ENCODE peak calls at places on chromosomes 16 and 17, in nine cellular contexts. D, I, Y, G, L, U, O, F and M are unnamed samples.

GRCh38 chr16:30660424-30661251 is 2.4 kb downstream of the FBRS start:
- DNase-seq in D (peak), I (no peak), Y (no peak), G (no peak), L (peak), U (no peak), O (peak), F (no peak), M (no peak)

GRCh38 chr17:80464486-80464885 is 11.9 kb downstream of the NPTX1 start:
- DNase-seq in D (no peak), I (no peak), Y (no peak), G (no peak), L (no peak), U (no peak), O (no peak), F (no peak), M (no peak)

GRCh38 chr16:87930456-87930855 is 5.9 kb downstream of the CA5A start:
- DNase-seq in D (no peak), I (no peak), Y (peak), G (no peak), L (no peak), U (no peak), O (no peak), F (no peak), M (peak)

GRCh38 chr17:82021728-82022309 is 859 bp downstream of the CENPX start:
- DNase-seq in D (no peak), I (no peak), Y (no peak), G (no peak), L (no peak), U (no peak), O (no peak), F (no peak), M (no peak)

GRCh38 chr17:27577124-27577761 is 53.7 kb upstream of the LGALS9 start:
- DNase-seq in D (no peak), I (peak), Y (no peak), G (peak), L (no peak), U (no peak), O (no peak), F (no peak), M (no peak)

GRCh38 chr17:28575126-28575795 is 1.4 kb downstream of the ALDOC start:
- DNase-seq in D (no peak), I (peak), Y (no peak), G (no peak), L (no peak), U (no peak), O (no peak), F (no peak), M (no peak)

GRCh38 chr17:65896889-65897288 is 295.0 kb downstream of the CEP112 start:
- DNase-seq in D (no peak), I (no peak), Y (no peak), G (no peak), L (no peak), U (no peak), O (no peak), F (no peak), M (no peak)

GRCh38 chr16:75323928-75324327 is 72.5 kb upstream of the BCAR1 start:
- DNase-seq in D (no peak), I (no peak), Y (no peak), G (no peak), L (no peak), U (no peak), O (no peak), F (no peak), M (peak)

GRCh38 chr16:48384982-48385271 is 286 bp downstream of the SIAH1 start:
- DNase-seq in D (no peak), I (no peak), Y (no peak), G (no peak), L (no peak), U (no peak), O (no peak), F (no peak), M (peak)

GRCh38 chr17:42980274-42980765 is at the start of gene RUNDC1:
- DNase-seq in D (peak), I (peak), Y (peak), G (peak), L (peak), U (peak), O (peak), F (peak), M (peak)

GRCh38 chr17:80477647-80478478 is 1.5 kb upstream of the NPTX1 start:
- DNase-seq in D (peak), I (peak), Y (no peak), G (no peak), L (peak), U (no peak), O (no peak), F (no peak), M (peak)

GRCh38 chr17:28396635-28397239 is 9.3 kb downstream of the SLC46A1 start:
- DNase-seq in D (no peak), I (no peak), Y (no peak), G (no peak), L (no peak), U (no peak), O (no peak), F (no peak), M (no peak)

GRCh38 chr16:23754594-23755483 is at the start of gene CHP2:
- DNase-seq in D (no peak), I (no peak), Y (no peak), G (no peak), L (no peak), U (no peak), O (no peak), F (no peak), M (no peak)

GRCh38 chr17:40433551-40434384 is 9.5 kb upstream of the IGFBP4 start:
- DNase-seq in D (no peak), I (no peak), Y (no peak), G (peak), L (no peak), U (no peak), O (no peak), F (no peak), M (no peak)

GRCh38 chr17:72022328-72022727 is 98.5 kb upstream of the SOX9 start:
- DNase-seq in D (no peak), I (no peak), Y (no peak), G (no peak), L (no peak), U (no peak), O (no peak), F (no peak), M (no peak)

GRCh38 chr17:58991718-58992331 is 114.9 kb downstream of the TRIM37 start:
- DNase-seq in D (no peak), I (no peak), Y (peak), G (peak), L (no peak), U (no peak), O (no peak), F (no peak), M (no peak)

GRCh38 chr17:78962345-78962983 is 17.3 kb downstream of the LGALS3BP start:
- DNase-seq in D (no peak), I (no peak), Y (no peak), G (no peak), L (no peak), U (no peak), O (no peak), F (no peak), M (no peak)

GRCh38 chr17:75740631-75741077 is 19.4 kb downstream of the ITGB4 start:
- DNase-seq in D (no peak), I (no peak), Y (no peak), G (no peak), L (no peak), U (no peak), O (no peak), F (no peak), M (no peak)

GRCh38 chr16:84497418-84497817 is 7.0 kb downstream of the MEAK7 start:
- DNase-seq in D (no peak), I (no peak), Y (no peak), G (no peak), L (no peak), U (no peak), O (no peak), F (no peak), M (no peak)

GRCh38 chr17:1461193-1461944 is 5.3 kb upstream of the CRK start:
- DNase-seq in D (no peak), I (no peak), Y (no peak), G (no peak), L (no peak), U (no peak), O (no peak), F (no peak), M (no peak)